ENCODE peak calls at places on chromosomes 16 and 17, in seven cellular contexts. One of them, this sample, is unnamed.

GRCh38 chr17:31559647-31560501 is 168.4 kb downstream of the RAB11FIP4 start:
- DNase-seq in AG04450: no peak
- DNase-seq in retinal pigment epithelial cell: no peak
- DNase-seq in heart left ventricle: peak
- DNase-seq in neural progenitor cell: peak
- DNase-seq in lung: no peak
- DNase-seq in choroid plexus epithelial cell: no peak
- DNase-seq in this sample: no peak

GRCh38 chr17:50257574-50258224 is 16.6 kb upstream of the TMEM92 start:
- DNase-seq in AG04450: no peak
- DNase-seq in retinal pigment epithelial cell: no peak
- DNase-seq in heart left ventricle: no peak
- DNase-seq in neural progenitor cell: no peak
- DNase-seq in lung: no peak
- DNase-seq in choroid plexus epithelial cell: no peak
- DNase-seq in this sample: no peak

GRCh38 chr16:48001306-48001885 is 154.4 kb downstream of the ABCC12 start:
- DNase-seq in AG04450: no peak
- DNase-seq in retinal pigment epithelial cell: no peak
- DNase-seq in heart left ventricle: no peak
- DNase-seq in neural progenitor cell: no peak
- DNase-seq in lung: no peak
- DNase-seq in choroid plexus epithelial cell: no peak
- DNase-seq in this sample: no peak

GRCh38 chr16:27511657-27512056 is 38.1 kb downstream of the GTF3C1 start:
- DNase-seq in AG04450: no peak
- DNase-seq in retinal pigment epithelial cell: peak
- DNase-seq in heart left ventricle: peak
- DNase-seq in neural progenitor cell: no peak
- DNase-seq in lung: no peak
- DNase-seq in choroid plexus epithelial cell: no peak
- DNase-seq in this sample: peak

GRCh38 chr17:3740611-3741073 is 16.9 kb downstream of the HASPIN start:
- DNase-seq in AG04450: no peak
- DNase-seq in retinal pigment epithelial cell: no peak
- DNase-seq in heart left ventricle: no peak
- DNase-seq in neural progenitor cell: no peak
- DNase-seq in lung: no peak
- DNase-seq in choroid plexus epithelial cell: no peak
- DNase-seq in this sample: no peak

GRCh38 chr16:48123104-48123788 is 32.5 kb downstream of the ABCC12 start:
- DNase-seq in AG04450: peak
- DNase-seq in retinal pigment epithelial cell: peak
- DNase-seq in heart left ventricle: no peak
- DNase-seq in neural progenitor cell: no peak
- DNase-seq in lung: peak
- DNase-seq in choroid plexus epithelial cell: peak
- DNase-seq in this sample: peak

GRCh38 chr16:87131996-87132345 is 185.2 kb downstream of the C16orf95 start:
- DNase-seq in AG04450: no peak
- DNase-seq in retinal pigment epithelial cell: no peak
- DNase-seq in heart left ventricle: no peak
- DNase-seq in neural progenitor cell: no peak
- DNase-seq in lung: no peak
- DNase-seq in choroid plexus epithelial cell: no peak
- DNase-seq in this sample: no peak

GRCh38 chr16:50692999-50693781 is at the start of gene NOD2:
- DNase-seq in AG04450: no peak
- DNase-seq in retinal pigment epithelial cell: no peak
- DNase-seq in heart left ventricle: no peak
- DNase-seq in neural progenitor cell: peak
- DNase-seq in lung: no peak
- DNase-seq in choroid plexus epithelial cell: no peak
- DNase-seq in this sample: peak

GRCh38 chr17:65287040-65287439 is 149.9 kb downstream of the RGS9 start:
- DNase-seq in AG04450: no peak
- DNase-seq in retinal pigment epithelial cell: peak
- DNase-seq in heart left ventricle: no peak
- DNase-seq in neural progenitor cell: no peak
- DNase-seq in lung: no peak
- DNase-seq in choroid plexus epithelial cell: peak
- DNase-seq in this sample: no peak

GRCh38 chr17:62981933-62982332 is 15.9 kb downstream of the TANC2 start:
- DNase-seq in AG04450: no peak
- DNase-seq in retinal pigment epithelial cell: no peak
- DNase-seq in heart left ventricle: no peak
- DNase-seq in neural progenitor cell: no peak
- DNase-seq in lung: no peak
- DNase-seq in choroid plexus epithelial cell: no peak
- DNase-seq in this sample: peak

GRCh38 chr16:70729292-70729691 is 43.4 kb upstream of the MTSS2 start:
- DNase-seq in AG04450: no peak
- DNase-seq in retinal pigment epithelial cell: no peak
- DNase-seq in heart left ventricle: no peak
- DNase-seq in neural progenitor cell: no peak
- DNase-seq in lung: no peak
- DNase-seq in choroid plexus epithelial cell: no peak
- DNase-seq in this sample: no peak

GRCh38 chr17:19645608-19646250 is 2.8 kb upstream of the ALDH3A2 start:
- DNase-seq in AG04450: no peak
- DNase-seq in retinal pigment epithelial cell: no peak
- DNase-seq in heart left ventricle: no peak
- DNase-seq in neural progenitor cell: peak
- DNase-seq in lung: no peak
- DNase-seq in choroid plexus epithelial cell: peak
- DNase-seq in this sample: peak

GRCh38 chr17:20109121-20109520 is 100.0 kb downstream of the SPECC1 start:
- DNase-seq in AG04450: no peak
- DNase-seq in retinal pigment epithelial cell: no peak
- DNase-seq in heart left ventricle: no peak
- DNase-seq in neural progenitor cell: no peak
- DNase-seq in lung: no peak
- DNase-seq in choroid plexus epithelial cell: no peak
- DNase-seq in this sample: no peak

GRCh38 chr16:34078697-34079096 is 619.3 kb downstream of the TP53TG3F start:
- DNase-seq in AG04450: peak
- DNase-seq in retinal pigment epithelial cell: peak
- DNase-seq in heart left ventricle: no peak
- DNase-seq in neural progenitor cell: no peak
- DNase-seq in lung: no peak
- DNase-seq in choroid plexus epithelial cell: peak
- DNase-seq in this sample: peak

GRCh38 chr17:8574687-8575086 is 55.8 kb downstream of the MYH10 start:
- DNase-seq in AG04450: no peak
- DNase-seq in retinal pigment epithelial cell: no peak
- DNase-seq in heart left ventricle: no peak
- DNase-seq in neural progenitor cell: no peak
- DNase-seq in lung: no peak
- DNase-seq in choroid plexus epithelial cell: peak
- DNase-seq in this sample: peak

GRCh38 chr16:7218936-7219335 is 113.7 kb upstream of the RBFOX1 start:
- DNase-seq in AG04450: no peak
- DNase-seq in retinal pigment epithelial cell: no peak
- DNase-seq in heart left ventricle: no peak
- DNase-seq in neural progenitor cell: peak
- DNase-seq in lung: no peak
- DNase-seq in choroid plexus epithelial cell: no peak
- DNase-seq in this sample: no peak

GRCh38 chr17:1000597-1001490 is 3.9 kb downstream of the TIMM22 start:
- DNase-seq in AG04450: no peak
- DNase-seq in retinal pigment epithelial cell: no peak
- DNase-seq in heart left ventricle: peak
- DNase-seq in neural progenitor cell: no peak
- DNase-seq in lung: no peak
- DNase-seq in choroid plexus epithelial cell: peak
- DNase-seq in this sample: peak
- TF ChIP-seq CTCF in AG04450: no peak
- TF ChIP-seq CTCF in retinal pigment epithelial cell: no peak
- TF ChIP-seq CTCF in heart left ventricle: no peak
- TF ChIP-seq CTCF in neural progenitor cell: no peak
- TF ChIP-seq CTCF in lung: no peak
- TF ChIP-seq CTCF in choroid plexus epithelial cell: peak
- TF ChIP-seq CTCF in this sample: no peak

DNA sequence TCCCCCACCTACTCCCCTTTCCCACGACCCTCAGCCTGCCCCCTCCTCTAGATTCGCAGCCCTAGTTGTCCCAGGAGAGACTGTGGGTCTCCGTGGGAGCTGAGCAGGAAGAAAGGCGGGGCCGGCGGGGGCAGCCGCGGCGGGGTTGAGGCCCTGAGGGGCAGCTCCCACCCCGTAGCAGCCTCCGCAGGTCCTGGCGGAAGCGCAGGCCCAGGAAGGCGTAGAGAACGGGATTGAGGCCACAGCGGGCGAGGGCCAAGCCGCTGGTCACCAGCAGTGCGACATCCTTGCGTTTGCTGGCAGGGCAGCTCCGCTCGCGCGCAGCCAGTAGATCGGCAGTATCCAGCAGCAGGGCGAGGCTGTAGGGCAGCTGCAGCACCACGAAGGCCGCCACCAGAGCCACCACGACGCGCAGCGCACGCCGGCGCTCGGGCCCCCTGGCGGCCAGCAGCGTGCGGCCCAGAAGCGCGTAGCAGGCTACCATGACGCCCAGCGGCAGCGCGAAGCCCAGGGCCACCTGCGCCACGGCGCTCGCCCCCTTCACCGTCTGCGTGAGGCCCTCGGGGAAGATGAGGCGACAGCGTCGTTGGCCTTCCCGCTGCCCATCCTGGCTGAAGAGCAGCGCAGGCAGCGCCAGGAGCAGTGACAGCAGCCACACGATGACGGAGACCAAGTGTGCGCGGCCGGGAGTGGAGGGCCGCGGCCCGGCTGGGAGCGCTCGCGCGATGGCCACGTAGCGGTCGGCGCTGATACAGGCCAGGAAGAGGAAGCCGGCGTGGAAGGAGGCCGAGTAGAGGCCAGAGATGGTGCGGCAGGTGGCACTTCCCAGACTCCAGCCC is 1.9 kb downstream of the CCR10 start:
- DNase-seq in AG04450: no peak
- DNase-seq in retinal pigment epithelial cell: no peak
- DNase-seq in heart left ventricle: peak
- DNase-seq in neural progenitor cell: peak
- DNase-seq in lung: peak
- DNase-seq in choroid plexus epithelial cell: peak
- DNase-seq in this sample: peak
- H3K4me3 ChIP-seq in AG04450: peak
- H3K4me3 ChIP-seq in retinal pigment epithelial cell: peak
- H3K4me3 ChIP-seq in heart left ventricle: peak
- H3K4me3 ChIP-seq in neural progenitor cell: no peak
- H3K4me3 ChIP-seq in lung: peak
- H3K4me3 ChIP-seq in choroid plexus epithelial cell: peak
- H3K4me3 ChIP-seq in this sample: peak

DNA sequence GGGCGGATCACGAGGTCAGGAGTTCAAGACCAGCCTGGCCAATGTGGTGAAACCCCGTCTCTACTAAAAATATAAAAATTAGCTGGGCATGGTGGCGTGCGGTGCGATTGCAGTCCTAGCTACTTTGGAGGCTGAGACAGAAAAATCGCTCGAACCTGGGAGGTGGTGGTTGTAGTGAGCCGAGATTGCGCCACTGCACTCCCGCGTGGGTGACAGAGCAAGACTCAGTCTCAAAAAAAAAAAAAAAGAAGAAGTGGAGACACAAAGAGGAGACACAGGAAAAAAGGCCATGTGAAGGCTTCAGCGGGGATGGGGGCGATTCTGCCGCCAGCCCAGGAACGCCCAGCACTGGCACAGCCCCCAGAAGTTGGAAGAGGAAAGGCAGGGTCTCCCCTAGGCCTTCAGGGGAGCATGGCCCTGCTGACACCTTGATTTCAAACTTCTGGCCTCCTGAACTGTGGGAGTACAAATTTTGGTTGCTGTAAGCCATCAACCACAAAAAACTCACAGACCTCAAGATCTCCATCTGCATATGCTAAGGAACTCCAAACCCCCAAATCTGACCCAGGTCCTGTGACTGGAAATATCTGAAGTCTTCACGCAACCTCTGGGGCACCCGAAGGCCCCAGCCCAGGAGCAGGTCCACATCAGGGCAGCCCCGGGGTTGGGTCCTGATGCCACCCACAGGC is 7.0 kb downstream of the SGSH start:
- DNase-seq in AG04450: no peak
- DNase-seq in retinal pigment epithelial cell: no peak
- DNase-seq in heart left ventricle: no peak
- DNase-seq in neural progenitor cell: no peak
- DNase-seq in lung: no peak
- DNase-seq in choroid plexus epithelial cell: no peak
- DNase-seq in this sample: no peak
- TF ChIP-seq CTCF in AG04450: no peak
- TF ChIP-seq CTCF in retinal pigment epithelial cell: no peak
- TF ChIP-seq CTCF in heart left ventricle: no peak
- TF ChIP-seq CTCF in neural progenitor cell: no peak
- TF ChIP-seq CTCF in lung: no peak
- TF ChIP-seq CTCF in choroid plexus epithelial cell: no peak
- TF ChIP-seq CTCF in this sample: no peak

GRCh38 chr17:81270279-81270678 is 24.8 kb downstream of the SLC38A10 start:
- DNase-seq in AG04450: no peak
- DNase-seq in retinal pigment epithelial cell: no peak
- DNase-seq in heart left ventricle: no peak
- DNase-seq in neural progenitor cell: no peak
- DNase-seq in lung: no peak
- DNase-seq in choroid plexus epithelial cell: no peak
- DNase-seq in this sample: no peak

GRCh38 chr17:81265576-81265975 is 26.5 kb downstream of the NDUFAF8 start:
- DNase-seq in AG04450: no peak
- DNase-seq in retinal pigment epithelial cell: no peak
- DNase-seq in heart left ventricle: no peak
- DNase-seq in neural progenitor cell: no peak
- DNase-seq in lung: no peak
- DNase-seq in choroid plexus epithelial cell: no peak
- DNase-seq in this sample: no peak

GRCh38 chr17:81264640-81265039 is 25.5 kb downstream of the NDUFAF8 start:
- DNase-seq in AG04450: no peak
- DNase-seq in retinal pigment epithelial cell: no peak
- DNase-seq in heart left ventricle: no peak
- DNase-seq in neural progenitor cell: no peak
- DNase-seq in lung: no peak
- DNase-seq in choroid plexus epithelial cell: no peak
- DNase-seq in this sample: no peak

GRCh38 chr17:81271226-81271625 is 23.9 kb downstream of the SLC38A10 start:
- DNase-seq in AG04450: no peak
- DNase-seq in retinal pigment epithelial cell: no peak
- DNase-seq in heart left ventricle: no peak
- DNase-seq in neural progenitor cell: no peak
- DNase-seq in lung: no peak
- DNase-seq in choroid plexus epithelial cell: no peak
- DNase-seq in this sample: no peak

DNA sequence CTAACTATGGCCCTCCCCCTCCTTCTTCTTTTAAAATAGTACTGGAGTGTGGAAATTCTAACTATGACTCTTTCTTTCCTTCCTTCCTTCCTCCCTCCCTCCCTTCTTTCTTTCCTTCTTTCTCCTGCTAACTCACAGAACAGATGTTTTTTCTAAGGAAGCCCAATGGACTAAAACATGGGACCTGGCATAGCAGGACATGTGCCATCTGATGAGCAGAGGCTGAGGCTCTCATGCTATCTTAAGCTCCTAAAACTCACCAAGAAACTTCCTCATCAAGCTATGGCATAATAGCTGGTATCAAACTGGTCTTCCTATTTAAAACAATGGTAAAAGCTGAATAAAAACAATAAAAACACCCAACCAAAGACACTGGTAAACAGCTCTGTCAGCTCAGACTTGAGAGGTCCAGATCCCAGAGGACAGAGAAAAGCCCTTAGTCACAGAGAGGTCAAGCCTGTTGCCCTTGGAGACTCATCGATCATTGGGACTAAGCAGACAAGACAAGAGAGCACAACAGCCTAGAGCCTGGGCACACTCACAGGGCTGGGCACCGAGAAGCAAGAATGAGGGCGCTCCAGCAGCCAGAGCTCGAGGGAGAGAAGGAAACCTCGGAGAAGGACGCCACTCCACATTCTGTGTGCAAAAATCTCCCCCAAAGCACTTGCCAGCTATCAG is 27.6 kb downstream of the SLC38A10 start:
- DNase-seq in AG04450: no peak
- DNase-seq in retinal pigment epithelial cell: no peak
- DNase-seq in heart left ventricle: no peak
- DNase-seq in neural progenitor cell: no peak
- DNase-seq in lung: no peak
- DNase-seq in choroid plexus epithelial cell: no peak
- DNase-seq in this sample: no peak
- H3K4me3 ChIP-seq in AG04450: no peak
- H3K4me3 ChIP-seq in retinal pigment epithelial cell: no peak
- H3K4me3 ChIP-seq in heart left ventricle: no peak
- H3K4me3 ChIP-seq in neural progenitor cell: no peak
- H3K4me3 ChIP-seq in lung: no peak
- H3K4me3 ChIP-seq in choroid plexus epithelial cell: no peak
- H3K4me3 ChIP-seq in this sample: no peak